ENCODE peak calls at places on chromosomes 11 and 22, in nine cellular contexts. L, D, N, X, G, P, Z, H and E are unnamed samples.

GRCh38 chr11:106224172-106224571 is 146.7 kb downstream of the AASDHPPT start:
- DNase-seq in Z (no peak), P (no peak), N (no peak), L (no peak), X (no peak), G (no peak), H (no peak), D (no peak), E (no peak)

GRCh38 chr11:45662096-45662664 is 3.2 kb downstream of the CHST1 start:
- DNase-seq in D (no peak), P (no peak), G (no peak), H (no peak), L (no peak), N (no peak), X (no peak), Z (no peak), E (peak)

GRCh38 chr11:44928144-44928543 is 22.5 kb downstream of the TP53I11 start:
- DNase-seq in Z (no peak), H (no peak), X (no peak), G (no peak), L (no peak), D (no peak), N (no peak), P (no peak), E (no peak)

GRCh38 chr11:124717786-124718634 is 21.7 kb upstream of the NRGN start:
- DNase-seq in N (peak), D (peak), G (peak), P (no peak), H (no peak), Z (no peak), L (peak), X (no peak), E (peak)

GRCh38 chr22:37231406-37232139 is 12.5 kb downstream of the RAC2 start:
- DNase-seq in P (no peak), L (no peak), N (no peak), G (no peak), H (no peak), X (no peak), D (no peak), Z (no peak), E (peak)

GRCh38 chr11:108170191-108170590 is 48.8 kb downstream of the ACAT1 start:
- DNase-seq in N (no peak), G (no peak), L (no peak), P (no peak), X (no peak), Z (no peak), H (no peak), D (no peak), E (no peak)

GRCh38 chr11:17014321-17014773 is at the start of gene PLEKHA7:
- DNase-seq in G (no peak), X (peak), D (no peak), L (no peak), H (no peak), P (no peak), N (no peak), Z (peak), E (peak)

GRCh38 chr11:118656563-118657165 is 22.8 kb downstream of the TREH start:
- DNase-seq in G (no peak), Z (no peak), D (no peak), X (no peak), P (no peak), H (no peak), L (no peak), N (no peak), E (no peak)

GRCh38 chr11:111571829-111572501 is 30.3 kb upstream of the SIK2 start:
- DNase-seq in Z (no peak), N (peak), G (peak), H (no peak), P (no peak), X (no peak), D (no peak), L (no peak), E (no peak)

GRCh38 chr11:100753144-100753543 is 66.1 kb downstream of the ARHGAP42 start:
- DNase-seq in P (no peak), X (peak), N (no peak), H (peak), G (no peak), D (peak), Z (no peak), L (no peak), E (no peak)

GRCh38 chr22:32648486-32648885 is 153.0 kb upstream of the TIMP3 start:
- DNase-seq in H (no peak), G (no peak), P (no peak), X (no peak), Z (no peak), D (no peak), N (no peak), L (no peak), E (no peak)

GRCh38 chr22:21068681-21069276 is 23.0 kb downstream of the LRRC74B start:
- DNase-seq in X (no peak), L (no peak), H (no peak), Z (peak), P (no peak), D (no peak), N (no peak), G (no peak), E (no peak)

GRCh38 chr11:79078999-79079398 is 361.8 kb downstream of the TENM4 start:
- DNase-seq in P (no peak), G (no peak), Z (no peak), X (no peak), L (no peak), H (no peak), D (no peak), N (no peak), E (no peak)

GRCh38 chr11:69909561-69910518 is 90.6 kb upstream of the FGF3 start:
- DNase-seq in H (no peak), Z (peak), P (no peak), D (no peak), X (no peak), L (no peak), G (no peak), N (no peak), E (peak)

GRCh38 chr11:35507688-35508087 is 17.7 kb downstream of the PAMR1 start:
- DNase-seq in L (no peak), Z (no peak), G (no peak), P (no peak), N (no peak), H (no peak), X (no peak), D (no peak), E (no peak)

GRCh38 chr22:37161442-37161841 is 11.7 kb upstream of the IL2RB start:
- DNase-seq in P (peak), X (peak), D (no peak), L (no peak), G (no peak), H (no peak), Z (peak), N (no peak), E (peak)

GRCh38 chr11:62108017-62108750 is 15.6 kb upstream of the INCENP start:
- DNase-seq in N (peak), Z (peak), D (peak), P (peak), L (peak), H (peak), G (peak), X (peak), E (no peak)

GRCh38 chr11:17771841-17772401 is 37.3 kb downstream of the KCNC1 start:
- DNase-seq in G (no peak), D (no peak), Z (no peak), X (no peak), P (no peak), H (no peak), L (no peak), N (no peak), E (no peak)

GRCh38 chr11:128790200-128790599 is 76.9 kb downstream of the KCNJ1 start:
- DNase-seq in P (no peak), H (no peak), N (peak), G (peak), L (peak), D (no peak), Z (no peak), X (no peak), E (peak)

GRCh38 chr22:25120761-25121212 is 78.9 kb upstream of the CRYBB3 start:
- DNase-seq in N (no peak), L (no peak), Z (no peak), P (no peak), G (no peak), H (no peak), X (no peak), D (no peak), E (no peak)

GRCh38 chr22:41598891-41599635 is 9.4 kb upstream of the PMM1 start:
- DNase-seq in P (no peak), G (no peak), N (no peak), X (no peak), H (no peak), Z (no peak), D (no peak), L (no peak), E (no peak)

DNA sequence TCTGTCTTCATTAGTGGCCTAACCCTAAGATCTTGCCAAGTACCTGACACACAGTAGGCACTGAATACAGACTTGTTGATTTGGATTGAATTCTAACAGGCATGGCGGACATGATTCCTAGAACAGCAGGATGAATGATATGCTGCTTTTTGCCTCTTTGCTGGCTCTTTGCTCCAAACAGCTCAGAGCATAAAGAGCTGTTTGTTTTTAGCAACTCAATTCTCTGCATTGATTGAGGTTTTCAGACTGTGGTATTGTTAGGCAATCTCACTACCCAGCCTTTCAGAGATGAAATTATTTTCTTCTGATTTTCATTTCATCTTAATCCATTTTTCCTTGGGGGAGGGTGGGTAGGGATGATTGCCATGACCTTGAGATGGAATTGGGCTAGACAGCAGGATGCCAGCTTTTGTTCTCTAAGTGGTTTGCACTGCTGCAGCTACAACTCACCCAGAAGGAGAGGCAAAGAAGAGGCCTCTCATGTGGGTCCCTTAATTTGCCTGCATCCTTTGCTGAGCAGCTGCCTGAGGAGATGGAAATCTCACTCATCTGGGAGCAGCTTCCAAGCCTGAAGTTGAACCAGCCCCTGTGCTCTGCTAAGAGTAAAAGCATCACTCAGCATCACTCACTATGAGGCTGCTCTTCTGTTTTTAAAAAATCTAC is 20.5 kb downstream of the COA4 start:
- DNase-seq in H (no peak), L (no peak), N (no peak), D (no peak), G (no peak), X (no peak), Z (no peak), P (no peak), E (no peak)
- H2AFZ ChIP-seq in H (no peak), L (no peak), N (no peak), D (no peak), G (no peak), X (no peak), Z (no peak), P (no peak), E (no peak)

GRCh38 chr11:64649304-64649703 is 58.3 kb downstream of the SLC22A12 start:
- DNase-seq in G (no peak), N (no peak), D (peak), P (peak), Z (peak), X (no peak), L (no peak), H (no peak), E (peak)
- TF ChIP-seq CTCF in G (peak), N (peak), D (peak), P (peak), Z (peak), X (peak), L (peak), H (peak), E (peak)

DNA sequence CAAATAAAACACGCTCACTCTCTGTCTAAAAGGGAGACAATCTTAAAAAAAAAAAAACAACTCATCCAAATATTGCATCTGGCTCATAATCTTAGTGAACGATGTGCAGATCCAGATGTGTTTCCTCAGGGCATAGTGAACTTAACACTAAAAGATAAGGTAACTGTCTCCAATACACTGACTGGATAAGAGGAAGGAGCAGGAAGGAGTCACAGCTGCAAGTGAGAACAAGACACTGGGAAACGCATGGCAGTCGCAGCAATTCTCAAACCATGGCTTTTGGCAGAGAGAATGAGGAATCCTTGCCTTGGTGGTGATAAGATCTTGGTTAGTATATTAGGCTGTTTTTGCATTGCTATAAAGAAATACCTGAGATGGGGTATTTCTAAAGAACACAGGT is 9.2 kb upstream of the EIF3M start:
- DNase-seq in L (no peak), N (no peak), Z (no peak), X (no peak), D (no peak), G (no peak), P (no peak), H (no peak), E (no peak)
- H2AFZ ChIP-seq in L (no peak), N (no peak), Z (peak), X (no peak), D (no peak), G (no peak), P (no peak), H (peak), E (no peak)

GRCh38 chr11:132448334-132448995 is 1078.0 kb downstream of the NTM start:
- DNase-seq in G (no peak), D (peak), H (no peak), X (no peak), Z (no peak), P (no peak), L (peak), N (peak), E (peak)
- TF ChIP-seq CTCF in G (no peak), D (peak), H (peak), X (no peak), Z (no peak), P (no peak), L (peak), N (no peak), E (no peak)

GRCh38 chr11:24900960-24901549 is 404.2 kb downstream of the LUZP2 start:
- DNase-seq in P (no peak), L (no peak), Z (no peak), D (no peak), X (no peak), G (no peak), N (no peak), H (no peak), E (no peak)
- H2AFZ ChIP-seq in P (no peak), L (no peak), Z (no peak), D (no peak), X (peak), G (no peak), N (no peak), H (no peak), E (no peak)

GRCh38 chr11:96088914-96089313 is 165.0 kb upstream of the MTMR2 start:
- DNase-seq in H (no peak), Z (no peak), G (no peak), X (peak), P (no peak), N (no peak), D (no peak), L (no peak), E (no peak)

GRCh38 chr11:96094156-96094555 is 170.2 kb upstream of the MTMR2 start:
- DNase-seq in Z (no peak), X (peak), L (no peak), D (no peak), H (no peak), P (no peak), G (no peak), N (no peak), E (no peak)

GRCh38 chr11:96092511-96092910 is 168.6 kb upstream of the MTMR2 start:
- DNase-seq in Z (no peak), D (no peak), H (no peak), P (no peak), L (no peak), G (no peak), N (no peak), X (no peak), E (no peak)

GRCh38 chr11:96090711-96091110 is 166.8 kb upstream of the MTMR2 start:
- DNase-seq in P (no peak), D (no peak), N (peak), H (no peak), Z (no peak), G (peak), L (peak), X (peak), E (no peak)

GRCh38 chr11:96091476-96091875 is 167.6 kb upstream of the MTMR2 start:
- DNase-seq in X (peak), N (no peak), H (no peak), Z (no peak), P (no peak), D (no peak), G (peak), L (no peak), E (no peak)
- TF ChIP-seq CTCF in X (no peak), N (no peak), H (peak), Z (peak), P (peak), D (no peak), G (peak), L (no peak), E (peak)

GRCh38 chr11:77039491-77040400 is 5.5 kb downstream of the B3GNT6 start:
- DNase-seq in N (peak), D (peak), H (no peak), L (peak), Z (no peak), X (no peak), P (no peak), G (peak), E (peak)
- H2AFZ ChIP-seq in N (no peak), D (no peak), H (peak), L (peak), Z (no peak), X (no peak), P (no peak), G (peak), E (peak)